ENCODE peak calls at places on chromosomes 12 and 14, in five cellular contexts. One of them, this sample, is unnamed. For H3K4me1, the result is how much of the 10 kb centered on the place peaks cover.

GRCh38 chr14:77459072-77459723 is 1.3 kb downstream of the AHSA1 start:
- DNase-seq in endodermal cell: peak
- DNase-seq in stomach: peak
- DNase-seq in GM23248: peak
- DNase-seq in left ventricle myocardium inferior: no peak
- DNase-seq in this sample: peak

GRCh38 chr12:95548056-95548538 is 3.2 kb downstream of the USP44 start:
- DNase-seq in endodermal cell: peak
- DNase-seq in stomach: peak
- DNase-seq in GM23248: peak
- DNase-seq in left ventricle myocardium inferior: peak
- DNase-seq in this sample: peak

GRCh38 chr14:101903111-101903561 is 61.2 kb upstream of the DYNC1H1 start:
- DNase-seq in endodermal cell: no peak
- DNase-seq in stomach: no peak
- DNase-seq in GM23248: no peak
- DNase-seq in left ventricle myocardium inferior: peak
- DNase-seq in this sample: no peak

GRCh38 chr14:29652586-29652985 is 275.1 kb downstream of the PRKD1 start:
- DNase-seq in endodermal cell: no peak
- DNase-seq in stomach: no peak
- DNase-seq in GM23248: no peak
- DNase-seq in left ventricle myocardium inferior: no peak
- DNase-seq in this sample: no peak

GRCh38 chr12:44428825-44429224 is 447.3 kb downstream of the NELL2 start:
- DNase-seq in endodermal cell: peak
- DNase-seq in stomach: no peak
- DNase-seq in GM23248: no peak
- DNase-seq in left ventricle myocardium inferior: no peak
- DNase-seq in this sample: no peak

GRCh38 chr12:89750821-89751227 is 42.2 kb upstream of the ATP2B1 start:
- DNase-seq in endodermal cell: no peak
- DNase-seq in stomach: no peak
- DNase-seq in GM23248: peak
- DNase-seq in left ventricle myocardium inferior: no peak
- DNase-seq in this sample: no peak

GRCh38 chr12:24821691-24822090 is 127.2 kb downstream of the BCAT1 start:
- DNase-seq in endodermal cell: no peak
- DNase-seq in stomach: no peak
- DNase-seq in GM23248: peak
- DNase-seq in left ventricle myocardium inferior: no peak
- DNase-seq in this sample: no peak

GRCh38 chr12:63298386-63298930 is 147.5 kb upstream of the AVPR1A start:
- DNase-seq in endodermal cell: no peak
- DNase-seq in stomach: no peak
- DNase-seq in GM23248: no peak
- DNase-seq in left ventricle myocardium inferior: no peak
- DNase-seq in this sample: no peak

GRCh38 chr12:53172352-53172751 is 8.2 kb upstream of the ZNF740 start:
- DNase-seq in endodermal cell: peak
- DNase-seq in stomach: no peak
- DNase-seq in GM23248: peak
- DNase-seq in left ventricle myocardium inferior: no peak
- DNase-seq in this sample: no peak

GRCh38 chr14:23376477-23377200 is at the start of gene CMTM5:
- DNase-seq in endodermal cell: peak
- DNase-seq in stomach: no peak
- DNase-seq in GM23248: no peak
- DNase-seq in left ventricle myocardium inferior: no peak
- DNase-seq in this sample: no peak

GRCh38 chr14:30389134-30389900 is 169.6 kb upstream of the G2E3 start:
- DNase-seq in endodermal cell: no peak
- DNase-seq in stomach: no peak
- DNase-seq in GM23248: peak
- DNase-seq in left ventricle myocardium inferior: peak
- DNase-seq in this sample: no peak

GRCh38 chr14:37420622-37421021 is 174.4 kb downstream of the FOXA1 start:
- DNase-seq in endodermal cell: no peak
- DNase-seq in stomach: no peak
- DNase-seq in GM23248: no peak
- DNase-seq in left ventricle myocardium inferior: no peak
- DNase-seq in this sample: no peak

GRCh38 chr12:6364037-6364360 is 11.4 kb downstream of the SCNN1A start:
- DNase-seq in endodermal cell: no peak
- DNase-seq in stomach: no peak
- DNase-seq in GM23248: peak
- DNase-seq in left ventricle myocardium inferior: peak
- DNase-seq in this sample: peak

GRCh38 chr12:120737557-120738251 is 12.1 kb downstream of the ACADS start:
- DNase-seq in endodermal cell: peak
- DNase-seq in stomach: no peak
- DNase-seq in GM23248: no peak
- DNase-seq in left ventricle myocardium inferior: no peak
- DNase-seq in this sample: no peak

GRCh38 chr14:51828017-51828797 is 32.2 kb upstream of the GNG2 start:
- DNase-seq in endodermal cell: peak
- DNase-seq in stomach: peak
- DNase-seq in GM23248: peak
- DNase-seq in left ventricle myocardium inferior: peak
- DNase-seq in this sample: no peak

GRCh38 chr14:104035300-104035699 is 50.2 kb upstream of the ASPG start:
- DNase-seq in endodermal cell: no peak
- DNase-seq in stomach: no peak
- DNase-seq in GM23248: no peak
- DNase-seq in left ventricle myocardium inferior: no peak
- DNase-seq in this sample: no peak

GRCh38 chr12:130818381-130819247 is 20.4 kb downstream of the STX2 start:
- DNase-seq in endodermal cell: peak
- DNase-seq in stomach: peak
- DNase-seq in GM23248: peak
- DNase-seq in left ventricle myocardium inferior: peak
- DNase-seq in this sample: peak

GRCh38 chr12:95607642-95608041 is 56.4 kb upstream of the USP44 start:
- DNase-seq in endodermal cell: no peak
- DNase-seq in stomach: no peak
- DNase-seq in GM23248: no peak
- DNase-seq in left ventricle myocardium inferior: no peak
- DNase-seq in this sample: no peak

GRCh38 chr12:124847675-124848074 is 16.0 kb downstream of the SCARB1 start:
- DNase-seq in endodermal cell: no peak
- DNase-seq in stomach: no peak
- DNase-seq in GM23248: peak
- DNase-seq in left ventricle myocardium inferior: no peak
- DNase-seq in this sample: no peak

GRCh38 chr14:31441273-31442110 is 15.8 kb downstream of the DTD2 start:
- DNase-seq in endodermal cell: no peak
- DNase-seq in stomach: no peak
- DNase-seq in GM23248: peak
- DNase-seq in left ventricle myocardium inferior: no peak
- DNase-seq in this sample: no peak

GRCh38 chr12:71216725-71217579 is 59.2 kb upstream of the TSPAN8 start:
- DNase-seq in endodermal cell: peak
- DNase-seq in stomach: peak
- DNase-seq in GM23248: peak
- DNase-seq in left ventricle myocardium inferior: no peak
- DNase-seq in this sample: no peak

GRCh38 chr14:104280902-104281767 is 142.7 kb downstream of the KIF26A start:
- DNase-seq in endodermal cell: peak
- DNase-seq in stomach: peak
- DNase-seq in GM23248: no peak
- DNase-seq in left ventricle myocardium inferior: peak
- DNase-seq in this sample: no peak

GRCh38 chr12:33531261-33531660 is 91.6 kb upstream of the SYT10 start:
- DNase-seq in endodermal cell: no peak
- DNase-seq in stomach: no peak
- DNase-seq in GM23248: no peak
- DNase-seq in left ventricle myocardium inferior: no peak
- DNase-seq in this sample: no peak

GRCh38 chr14:22791302-22791701 is 23.9 kb downstream of the SLC7A7 start:
- DNase-seq in endodermal cell: no peak
- DNase-seq in stomach: no peak
- DNase-seq in GM23248: peak
- DNase-seq in left ventricle myocardium inferior: no peak
- DNase-seq in this sample: no peak

GRCh38 chr14:71597955-71598659 is 334.1 kb upstream of the RGS6 start:
- DNase-seq in endodermal cell: no peak
- DNase-seq in stomach: no peak
- DNase-seq in GM23248: no peak
- DNase-seq in left ventricle myocardium inferior: no peak
- DNase-seq in this sample: no peak

GRCh38 chr12:65586796-65587195 is 237.5 kb upstream of the HMGA2 start:
- DNase-seq in endodermal cell: no peak
- DNase-seq in stomach: no peak
- DNase-seq in GM23248: no peak
- DNase-seq in left ventricle myocardium inferior: no peak
- DNase-seq in this sample: no peak

GRCh38 chr12:30015661-30016060 is 231.9 kb upstream of the TMTC1 start:
- DNase-seq in endodermal cell: no peak
- DNase-seq in stomach: no peak
- DNase-seq in GM23248: no peak
- DNase-seq in left ventricle myocardium inferior: no peak
- DNase-seq in this sample: no peak

GRCh38 chr14:21098892-21099595 is 589 bp upstream of the ZNF219 start:
- DNase-seq in endodermal cell: peak
- DNase-seq in stomach: no peak
- DNase-seq in GM23248: no peak
- DNase-seq in left ventricle myocardium inferior: no peak
- DNase-seq in this sample: no peak

GRCh38 chr12:53219956-53220856 is 11.8 kb downstream of the RARG start:
- DNase-seq in endodermal cell: peak
- DNase-seq in stomach: peak
- DNase-seq in GM23248: peak
- DNase-seq in left ventricle myocardium inferior: peak
- DNase-seq in this sample: peak

GRCh38 chr14:68637106-68638021 is 155.5 kb downstream of the ZFP36L1 start:
- DNase-seq in endodermal cell: peak
- DNase-seq in stomach: no peak
- DNase-seq in GM23248: peak
- DNase-seq in left ventricle myocardium inferior: peak
- DNase-seq in this sample: peak

GRCh38 chr12:121949643-121950397 is 31.4 kb downstream of the CFAP251 start:
- DNase-seq in endodermal cell: peak
- DNase-seq in stomach: no peak
- DNase-seq in GM23248: peak
- DNase-seq in left ventricle myocardium inferior: no peak
- DNase-seq in this sample: no peak

GRCh38 chr12:124661382-124661781 is 94.0 kb upstream of the NCOR2 start:
- DNase-seq in endodermal cell: no peak
- DNase-seq in stomach: no peak
- DNase-seq in GM23248: peak
- DNase-seq in left ventricle myocardium inferior: no peak
- DNase-seq in this sample: no peak

GRCh38 chr14:24298892-24299254 is 707 bp downstream of the DHRS1 start:
- DNase-seq in endodermal cell: peak
- DNase-seq in stomach: no peak
- DNase-seq in GM23248: peak
- DNase-seq in left ventricle myocardium inferior: no peak
- DNase-seq in this sample: no peak

GRCh38 chr12:105850103-105850968 is 288.4 kb downstream of the NUAK1 start:
- DNase-seq in endodermal cell: no peak
- DNase-seq in stomach: no peak
- DNase-seq in GM23248: peak
- DNase-seq in left ventricle myocardium inferior: no peak
- DNase-seq in this sample: no peak

GRCh38 chr12:105855691-105856405 is 282.9 kb downstream of the NUAK1 start:
- DNase-seq in endodermal cell: no peak
- DNase-seq in stomach: no peak
- DNase-seq in GM23248: no peak
- DNase-seq in left ventricle myocardium inferior: no peak
- DNase-seq in this sample: no peak

GRCh38 chr12:105848286-105848685 is 290.5 kb downstream of the NUAK1 start:
- DNase-seq in endodermal cell: peak
- DNase-seq in stomach: no peak
- DNase-seq in GM23248: no peak
- DNase-seq in left ventricle myocardium inferior: no peak
- DNase-seq in this sample: no peak

GRCh38 chr12:105852496-105852895 is 286.3 kb downstream of the NUAK1 start:
- DNase-seq in endodermal cell: no peak
- DNase-seq in stomach: no peak
- DNase-seq in GM23248: no peak
- DNase-seq in left ventricle myocardium inferior: no peak
- DNase-seq in this sample: no peak

GRCh38 chr12:105852958-105853357 is 285.8 kb downstream of the NUAK1 start:
- DNase-seq in endodermal cell: no peak
- DNase-seq in stomach: no peak
- DNase-seq in GM23248: no peak
- DNase-seq in left ventricle myocardium inferior: peak
- DNase-seq in this sample: no peak
- H3K4me3 ChIP-seq in endodermal cell: no peak
- H3K4me3 ChIP-seq in stomach: no peak
- H3K4me3 ChIP-seq in GM23248: no peak
- H3K4me3 ChIP-seq in left ventricle myocardium inferior: peak
- H3K4me3 ChIP-seq in this sample: no peak

GRCh38 chr14:75231320-75231719 is 47.3 kb upstream of the FOS start:
- DNase-seq in endodermal cell: no peak
- DNase-seq in stomach: no peak
- DNase-seq in GM23248: no peak
- DNase-seq in left ventricle myocardium inferior: no peak
- DNase-seq in this sample: no peak
- H3K4me1 ChIP-seq in endodermal cell: under half
- H3K4me1 ChIP-seq in stomach: under half
- H3K4me1 ChIP-seq in GM23248: under half
- H3K4me1 ChIP-seq in left ventricle myocardium inferior: under half
- H3K4me1 ChIP-seq in this sample: under half

GRCh38 chr12:46872135-46872534 is 46.3 kb upstream of the SLC38A4 start:
- DNase-seq in endodermal cell: no peak
- DNase-seq in stomach: no peak
- DNase-seq in GM23248: no peak
- DNase-seq in left ventricle myocardium inferior: no peak
- DNase-seq in this sample: no peak

GRCh38 chr12:46875095-46875494 is 49.3 kb upstream of the SLC38A4 start:
- DNase-seq in endodermal cell: no peak
- DNase-seq in stomach: no peak
- DNase-seq in GM23248: no peak
- DNase-seq in left ventricle myocardium inferior: no peak
- DNase-seq in this sample: no peak

DNA sequence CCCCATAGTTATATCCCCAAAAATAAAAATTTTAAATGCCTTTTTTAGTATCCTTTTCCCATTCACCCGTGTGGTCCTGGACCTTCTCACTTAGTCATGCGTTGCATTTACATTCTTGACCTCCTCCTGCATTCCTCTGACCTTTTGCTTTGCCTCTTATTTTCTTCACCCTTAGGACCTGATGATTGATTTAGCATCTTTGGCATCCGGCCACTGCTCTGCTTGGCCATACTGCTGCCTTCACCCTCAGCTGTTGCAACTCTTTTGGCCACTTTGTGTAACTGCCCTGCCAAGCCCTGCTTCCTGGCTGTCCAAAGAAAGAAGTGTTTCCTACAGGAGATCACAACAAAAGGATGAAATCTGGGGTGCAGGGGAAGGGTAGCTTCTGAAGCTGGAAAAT is 48.8 kb upstream of the SLC38A4 start:
- DNase-seq in endodermal cell: no peak
- DNase-seq in stomach: no peak
- DNase-seq in GM23248: peak
- DNase-seq in left ventricle myocardium inferior: peak
- DNase-seq in this sample: no peak
- H3K27ac ChIP-seq in endodermal cell: no peak
- H3K27ac ChIP-seq in stomach: no peak
- H3K27ac ChIP-seq in GM23248: no peak
- H3K27ac ChIP-seq in left ventricle myocardium inferior: no peak
- H3K27ac ChIP-seq in this sample: no peak

GRCh38 chr14:85533821-85534271 is 3.9 kb downstream of the FLRT2 start:
- DNase-seq in endodermal cell: peak
- DNase-seq in stomach: no peak
- DNase-seq in GM23248: peak
- DNase-seq in left ventricle myocardium inferior: no peak
- DNase-seq in this sample: no peak
- H3K4me3 ChIP-seq in endodermal cell: peak
- H3K4me3 ChIP-seq in stomach: peak
- H3K4me3 ChIP-seq in GM23248: peak
- H3K4me3 ChIP-seq in left ventricle myocardium inferior: peak
- H3K4me3 ChIP-seq in this sample: no peak